ENCODE peak calls at places on chromosome 6, in five cellular contexts. H, K, F, N and O are unnamed samples.

GRCh38 chr6:119276211-119276610 is 73.3 kb downstream of the MAN1A1 start:
- DNase-seq in H (no peak), K (no peak), F (peak), N (no peak), O (no peak)

GRCh38 chr6:14857501-14857900 is 388.4 kb upstream of the JARID2 start:
- DNase-seq in H (no peak), K (peak), F (no peak), N (no peak), O (peak)

GRCh38 chr6:87772597-87773530 is 70.8 kb upstream of the AKIRIN2 start:
- DNase-seq in H (no peak), K (no peak), F (peak), N (no peak), O (no peak)

GRCh38 chr6:80594461-80594860 is 488.0 kb downstream of the BCKDHB start:
- DNase-seq in H (no peak), K (no peak), F (peak), N (no peak), O (no peak)

GRCh38 chr6:54856137-54856536 is 9.6 kb downstream of the FAM83B start:
- DNase-seq in H (no peak), K (no peak), F (no peak), N (no peak), O (no peak)

GRCh38 chr6:39567091-39567490 is 158.1 kb downstream of the KIF6 start:
- DNase-seq in H (no peak), K (no peak), F (peak), N (no peak), O (no peak)

GRCh38 chr6:42523158-42523814 is 40.5 kb upstream of the UBR2 start:
- DNase-seq in H (no peak), K (no peak), F (peak), N (no peak), O (no peak)

GRCh38 chr6:35244551-35244950 is 15.0 kb upstream of the ZNF76 start:
- DNase-seq in H (no peak), K (no peak), F (no peak), N (no peak), O (no peak)

GRCh38 chr6:169741344-169741743 is 10.0 kb downstream of the DYNLT2 start:
- DNase-seq in H (no peak), K (no peak), F (no peak), N (no peak), O (no peak)

GRCh38 chr6:38034269-38034914 is 214.9 kb downstream of the ZFAND3 start:
- DNase-seq in H (no peak), K (no peak), F (peak), N (no peak), O (no peak)